ENCODE peak calls at places on chromosomes 13 and 19, in ten cellular contexts. I, E, Y, Q, B, C, L, D, U and P are unnamed samples.

GRCh38 chr13:49569993-49570689 is 15.2 kb downstream of the RCBTB1 start:
- DNase-seq in I (no peak), E (no peak), Y (peak; percentile 53), Q (no peak), B (peak; percentile 87), C (no peak), L (no peak), D (no peak), U (no peak), P (no peak)

GRCh38 chr13:59279024-59279423 is 884.7 kb downstream of the DIAPH3 start:
- DNase-seq in I (no peak), E (no peak), Y (no peak), Q (no peak), B (no peak), C (no peak), L (no peak), D (no peak), U (peak; percentile 10), P (no peak)

GRCh38 chr19:4196009-4196408 is 13.5 kb downstream of the ANKRD24 start:
- DNase-seq in I (no peak), E (no peak), Y (no peak), Q (no peak), B (no peak), C (no peak), L (no peak), D (no peak), U (no peak), P (no peak)

GRCh38 chr19:55336101-55336500 is 3.6 kb upstream of the KMT5C start:
- DNase-seq in I (no peak), E (no peak), Y (no peak), Q (no peak), B (peak; percentile 94), C (no peak), L (peak; percentile 46), D (no peak), U (no peak), P (no peak)

GRCh38 chr13:33341861-33342452 is 56.4 kb upstream of the STARD13 start:
- DNase-seq in I (no peak), E (no peak), Y (no peak), Q (no peak), B (no peak), C (no peak), L (no peak), D (no peak), U (no peak), P (no peak)

GRCh38 chr19:52022193-52022592 is 6.0 kb downstream of the ZNF614 start:
- DNase-seq in I (no peak), E (no peak), Y (no peak), Q (no peak), B (no peak), C (peak; percentile 73), L (no peak), D (no peak), U (no peak), P (no peak)

GRCh38 chr13:40668335-40668734 is 1.9 kb upstream of the FOXO1 start:
- DNase-seq in I (no peak), E (no peak), Y (peak; percentile 63), Q (no peak), B (no peak), C (no peak), L (peak; percentile 43), D (no peak), U (no peak), P (peak; percentile 21)

GRCh38 chr13:108755084-108755483 is 125.7 kb downstream of the MYO16 start:
- DNase-seq in I (no peak), E (no peak), Y (no peak), Q (no peak), B (no peak), C (no peak), L (no peak), D (no peak), U (no peak), P (no peak)

GRCh38 chr13:79246575-79246949 is 159.5 kb downstream of the RBM26 start:
- DNase-seq in I (no peak), E (no peak), Y (no peak), Q (no peak), B (no peak), C (no peak), L (no peak), D (no peak), U (no peak), P (no peak)

GRCh38 chr19:40717880-40718773 is 1.2 kb downstream of the ITPKC start:
- DNase-seq in I (no peak), E (no peak), Y (no peak), Q (no peak), B (peak; percentile 52), C (peak; percentile 86), L (no peak), D (peak; percentile 59), U (peak; percentile 6), P (no peak)

GRCh38 chr13:74450976-74451375 is 316.8 kb upstream of the KLF12 start:
- DNase-seq in I (peak; percentile 16), E (no peak), Y (no peak), Q (no peak), B (peak; percentile 22), C (no peak), L (peak; percentile 43), D (peak; percentile 33), U (no peak), P (no peak)

GRCh38 chr13:49627831-49628652 is at the start of gene ARL11:
- DNase-seq in I (no peak), E (peak; percentile 39), Y (peak; percentile 86), Q (no peak), B (no peak), C (peak; percentile 87), L (no peak), D (no peak), U (no peak), P (peak; percentile 36)

GRCh38 chr19:41997121-41997850 is 3.3 kb upstream of the ATP1A3 start:
- DNase-seq in I (no peak), E (no peak), Y (peak; percentile 87), Q (no peak), B (peak; percentile 23), C (peak; percentile 90), L (peak; percentile 38), D (peak; percentile 22), U (peak; percentile 86), P (peak; percentile 29)

DNA sequence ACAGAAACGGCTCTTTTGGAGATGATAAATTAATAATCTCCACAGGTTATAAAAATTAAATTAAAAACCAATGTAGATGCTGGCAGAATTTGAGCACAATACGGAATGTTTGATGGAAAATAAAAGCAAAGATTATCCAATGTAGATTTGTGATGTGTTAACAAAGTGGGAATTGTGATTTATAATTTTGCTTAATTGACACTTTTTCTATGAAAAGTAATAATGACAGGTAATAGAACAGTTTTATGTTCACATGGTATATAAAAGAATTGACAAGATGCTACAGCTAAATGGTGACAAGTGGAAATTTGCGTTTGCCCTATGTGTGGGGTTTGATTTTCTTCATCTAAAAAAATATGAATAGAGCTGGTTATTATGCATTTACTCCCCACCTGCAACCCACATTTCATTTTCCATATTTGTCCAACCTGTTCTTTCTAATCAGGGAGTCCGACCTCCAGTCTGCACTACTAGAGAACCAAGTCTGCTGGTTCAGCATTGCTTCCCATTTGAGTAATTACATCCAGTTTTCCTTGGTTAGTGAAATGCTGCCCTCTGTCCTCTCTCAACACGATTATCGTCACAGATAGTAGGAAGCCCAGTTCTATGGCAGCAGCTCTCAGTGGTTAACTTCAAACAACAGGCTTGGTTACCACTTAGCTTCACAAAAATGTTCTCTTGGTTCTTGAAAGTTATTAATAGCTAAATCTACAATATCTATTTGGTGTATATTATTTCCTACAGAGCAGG is 61.4 kb upstream of the SLITRK1 start:
- DNase-seq in I (no peak), E (no peak), Y (no peak), Q (no peak), B (no peak), C (no peak), L (no peak), D (no peak), U (peak; percentile 4), P (no peak)
- TF ChIP-seq CTCF in I (no peak), E (no peak), Y (no peak), Q (no peak), B (no peak), C (no peak), L (no peak), D (no peak), U (no peak), P (no peak)

GRCh38 chr13:36190771-36191170 is 23.6 kb downstream of the SOHLH2 start:
- DNase-seq in I (no peak), E (no peak), Y (no peak), Q (no peak), B (no peak), C (no peak), L (peak; percentile 49), D (peak; percentile 5), U (no peak), P (no peak)
- TF ChIP-seq CTCF in I (no peak), E (no peak), Y (no peak), Q (no peak), B (no peak), C (no peak), L (no peak), D (no peak), U (peak; percentile 9), P (no peak)

DNA sequence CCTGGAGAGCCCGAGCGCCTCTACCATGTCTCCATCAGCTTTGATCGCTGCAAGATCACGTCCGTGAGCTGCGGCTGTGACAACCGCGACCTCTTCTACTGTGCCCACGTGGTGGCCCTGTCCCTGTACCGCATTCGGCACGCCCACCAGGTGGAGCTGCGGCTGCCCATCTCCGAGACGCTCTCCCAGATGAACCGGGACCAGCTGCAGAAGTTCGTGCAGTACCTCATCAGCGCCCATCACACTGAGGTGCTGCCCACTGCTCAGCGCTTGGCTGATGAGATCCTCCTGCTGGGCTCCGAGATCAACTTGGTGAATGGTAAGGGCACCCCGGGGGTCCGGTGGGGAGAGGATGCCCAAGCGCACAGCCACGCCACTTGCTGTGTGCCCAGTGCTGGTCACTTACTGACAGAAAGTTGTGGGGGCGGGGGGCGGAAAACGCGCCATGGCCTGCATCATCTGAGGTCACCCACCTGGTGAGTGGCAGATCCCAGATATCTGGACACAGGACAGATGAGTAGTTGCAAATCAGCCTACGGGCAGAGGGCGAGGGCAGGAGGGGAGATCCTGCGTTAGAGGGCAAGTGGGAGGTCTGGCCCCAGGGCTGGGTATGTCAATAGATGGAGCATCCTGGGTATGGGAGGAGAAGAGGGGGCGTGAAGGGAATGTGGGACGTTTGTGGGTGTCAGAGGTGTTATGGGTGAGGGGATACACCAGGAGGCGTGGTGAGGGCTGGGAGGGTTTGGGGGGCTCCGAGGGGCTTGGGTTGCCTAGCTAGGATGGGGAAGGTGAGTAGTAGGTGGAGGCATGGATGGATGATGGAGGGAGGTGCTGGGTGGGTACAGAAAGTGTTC is 9.8 kb downstream of the ZSWIM4 start:
- DNase-seq in I (no peak), E (no peak), Y (no peak), Q (no peak), B (no peak), C (peak; percentile 77), L (no peak), D (no peak), U (peak; percentile 40), P (no peak)
- TF ChIP-seq CTCF in I (peak; percentile 11), E (no peak), Y (no peak), Q (peak; percentile 59), B (no peak), C (peak; percentile 45), L (peak; percentile 27), D (no peak), U (peak; percentile 32), P (no peak)

DNA sequence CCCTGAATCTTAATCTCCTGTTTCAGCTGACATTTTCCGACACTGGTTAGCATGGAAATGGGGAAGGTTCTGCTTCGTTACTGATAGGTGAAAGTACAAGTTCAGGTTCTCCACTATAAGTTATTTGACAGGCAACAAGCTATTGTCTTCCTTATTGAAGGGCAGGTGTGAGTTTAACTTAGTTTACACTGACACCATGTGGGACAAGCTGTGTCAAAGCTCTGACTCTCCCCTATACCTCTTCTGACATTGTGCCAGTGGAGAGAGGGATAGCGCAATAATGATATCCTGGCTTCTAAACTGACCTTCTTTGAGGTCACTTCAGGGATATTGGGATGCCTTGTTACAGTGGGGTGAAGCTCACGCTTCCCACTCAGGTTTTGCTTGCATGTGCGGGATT is 587.0 kb upstream of the SLITRK5 start:
- DNase-seq in I (no peak), E (no peak), Y (no peak), Q (no peak), B (no peak), C (no peak), L (no peak), D (no peak), U (no peak), P (no peak)
- TF ChIP-seq CTCF in I (no peak), E (no peak), Y (no peak), Q (no peak), B (no peak), C (no peak), L (no peak), D (no peak), U (no peak), P (no peak)